ENCODE peak calls at places on chromosome 15, in four cellular contexts. N is H1, S is HepG2, E is K562. Z is an unnamed sample.

GRCh38 chr15:51262468-51262867 is 75.9 kb downstream of the CYP19A1 start:
- DNase-seq in N (no peak), S (no peak), E (no peak), Z (no peak)

GRCh38 chr15:31474059-31474868 is 147.6 kb downstream of the KLF13 start:
- DNase-seq in N (no peak), S (no peak), E (no peak), Z (no peak)

GRCh38 chr15:77235566-77235965 is 164.7 kb upstream of the TSPAN3 start:
- DNase-seq in N (no peak), S (no peak), E (no peak), Z (no peak)

GRCh38 chr15:52749250-52749649 is 40.9 kb downstream of the ONECUT1 start:
- DNase-seq in N (no peak), S (no peak), E (no peak), Z (peak; percentile 33)

GRCh38 chr15:82568986-82569385 is 28.7 kb upstream of the RPS17 start:
- DNase-seq in N (no peak), S (no peak), E (no peak), Z (no peak)

GRCh38 chr15:43524254-43524847 is 6.9 kb downstream of the MAP1A start:
- DNase-seq in N (no peak), S (no peak), E (no peak), Z (no peak)

GRCh38 chr15:87227846-87228245 is 1028.7 kb downstream of the NTRK3 start:
- DNase-seq in N (no peak), S (no peak), E (no peak), Z (no peak)

GRCh38 chr15:91593081-91593480 is 260.4 kb upstream of the SLCO3A1 start:
- DNase-seq in N (no peak), S (no peak), E (no peak), Z (no peak)

GRCh38 chr15:23570466-23570865 is 5.0 kb downstream of the MKRN3 start:
- DNase-seq in N (no peak), S (peak; percentile 68), E (no peak), Z (no peak)

DNA sequence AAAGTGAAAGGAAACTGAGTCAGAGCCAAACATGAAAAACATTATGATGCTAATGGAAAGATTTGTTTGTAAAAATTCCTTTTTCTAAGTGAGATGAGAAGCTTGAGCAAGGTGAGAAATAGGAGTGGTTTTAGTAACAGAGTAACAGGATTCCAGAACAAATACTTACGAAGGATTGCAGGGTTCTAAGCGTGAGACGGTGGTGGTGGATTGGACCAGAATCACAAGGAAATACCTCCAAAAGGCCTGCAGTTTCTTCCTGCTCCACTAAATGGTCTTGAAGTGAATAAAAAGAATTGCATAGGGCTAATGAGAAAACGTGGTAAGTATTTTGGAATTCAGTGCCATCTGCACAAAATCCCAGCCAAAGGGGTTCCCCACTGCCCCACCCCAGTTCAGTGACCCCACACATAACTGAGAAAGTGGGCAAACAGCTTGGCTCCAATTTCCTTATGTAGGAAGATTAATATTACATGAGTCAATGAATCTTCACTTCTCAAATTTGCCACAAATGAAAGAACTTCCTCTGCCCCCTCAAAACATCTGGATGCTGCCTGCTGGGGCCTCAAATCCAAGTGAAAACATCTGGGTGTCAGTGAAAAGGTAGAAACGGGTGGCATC is 283.8 kb upstream of the NR2F2 start:
- DNase-seq in N (no peak), S (no peak), E (no peak), Z (no peak)
- TF ChIP-seq KDM1A in N (no peak), S (no peak), E (no peak), Z (no peak)

GRCh38 chr15:39553947-39554731 is 26.7 kb upstream of the THBS1 start:
- DNase-seq in N (no peak), S (no peak), E (no peak), Z (peak; percentile 26)

GRCh38 chr15:39549912-39550311 is 31.0 kb upstream of the THBS1 start:
- DNase-seq in N (no peak), S (no peak), E (peak; percentile 15), Z (no peak)

GRCh38 chr15:39554746-39555387 is 26.0 kb upstream of the THBS1 start:
- DNase-seq in N (no peak), S (no peak), E (no peak), Z (no peak)

GRCh38 chr15:39551476-39551875 is 29.4 kb upstream of the THBS1 start:
- DNase-seq in N (no peak), S (no peak), E (no peak), Z (no peak)

DNA sequence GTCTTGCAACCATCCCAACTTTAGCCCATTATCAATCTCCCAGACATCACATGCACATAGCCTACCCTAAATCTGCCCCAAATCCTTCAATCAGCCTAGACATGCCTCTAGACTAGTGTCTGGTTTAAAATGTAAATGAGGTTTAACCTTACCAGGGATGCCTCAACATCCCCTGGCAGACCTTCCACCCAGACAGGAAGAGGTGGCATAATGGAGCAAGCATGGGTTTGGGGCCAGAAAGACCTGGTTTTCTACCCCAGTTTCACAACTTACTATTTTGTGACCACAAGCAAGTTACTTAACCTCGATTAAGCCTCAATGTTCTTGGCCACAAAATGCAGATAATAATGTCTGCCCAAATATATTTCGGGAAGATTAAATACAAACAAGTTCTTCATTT is 28.3 kb upstream of the THBS1 start:
- DNase-seq in N (no peak), S (no peak), E (no peak), Z (no peak)
- TF ChIP-seq TAF1 in N (no peak), S (no peak), E (no peak), Z (no peak)

GRCh38 chr15:35910227-35910626 is 364.3 kb upstream of the DPH6 start:
- DNase-seq in N (no peak), S (no peak), E (no peak), Z (no peak)
- TF ChIP-seq KDM1A in N (no peak), S (no peak), E (no peak), Z (no peak)

GRCh38 chr15:34650177-34650576 is 66.7 kb upstream of the GOLGA8B start:
- DNase-seq in N (no peak), S (no peak), E (peak; percentile 29), Z (no peak)
- TF ChIP-seq TAF1 in N (no peak), S (no peak), E (no peak), Z (no peak)

DNA sequence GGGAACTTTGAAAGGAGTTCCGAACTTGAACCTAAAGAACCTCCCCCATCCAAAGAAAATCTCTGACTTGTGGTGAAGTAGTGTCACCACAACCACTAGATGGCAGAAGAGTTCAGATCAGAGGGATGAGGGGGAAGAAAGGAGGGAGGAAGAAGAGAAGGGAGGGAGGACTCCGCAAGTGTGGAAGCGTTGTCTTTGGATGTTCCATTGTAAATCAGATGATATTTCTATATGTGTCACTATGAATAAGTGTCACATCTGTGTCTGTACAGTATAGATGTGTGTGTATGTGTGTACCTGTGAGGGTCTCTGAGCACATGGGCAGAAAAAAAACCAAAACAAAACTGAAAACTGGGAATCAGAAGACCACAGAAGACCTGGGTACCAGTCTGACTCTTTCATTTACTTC is 16.9 kb downstream of the SLC24A1 start:
- DNase-seq in N (no peak), S (peak; percentile 57), E (peak; percentile 85), Z (peak; percentile 28)
- TF ChIP-seq KDM1A in N (no peak), S (no peak), E (no peak), Z (no peak)

GRCh38 chr15:68528891-68529290 is 49.9 kb upstream of the CORO2B start:
- DNase-seq in N (no peak), S (no peak), E (no peak), Z (no peak)
- TF ChIP-seq TAF1 in N (no peak), S (no peak), E (no peak), Z (no peak)

GRCh38 chr15:80984856-80985255 is 4.8 kb downstream of the MESD start:
- DNase-seq in N (no peak), S (no peak), E (no peak), Z (no peak)
- TF ChIP-seq KDM1A in N (no peak), S (no peak), E (no peak), Z (no peak)

DNA sequence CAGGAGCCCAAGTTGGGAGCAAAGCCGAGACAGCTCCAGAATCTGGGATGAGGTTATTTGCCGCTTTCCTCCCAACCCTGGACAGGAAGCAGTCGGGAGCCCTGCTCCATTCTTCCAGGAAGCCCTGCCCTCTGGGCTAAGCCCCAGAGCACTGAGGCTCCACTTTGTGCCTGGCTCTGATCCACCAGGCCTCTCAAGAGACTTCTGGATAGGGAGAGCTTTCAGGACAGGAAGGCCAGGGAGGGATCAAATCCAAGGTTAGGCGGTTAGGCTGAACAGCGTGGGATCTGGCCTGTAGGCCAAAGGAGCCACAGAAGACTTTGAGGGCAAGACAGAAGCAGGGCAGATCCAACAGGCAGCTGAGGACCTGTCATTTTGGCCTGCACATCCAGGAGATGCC is 835 bp downstream of the STOML1 start:
- DNase-seq in N (no peak), S (no peak), E (no peak), Z (no peak)
- TF ChIP-seq TAF1 in N (no peak), S (no peak), E (no peak), Z (no peak)